ENCODE peak calls at places on chromosome 1, in five cellular contexts. E is thoracic aorta, A is cardiac muscle cell, N is uterus, Z is breast epithelium. U is an unnamed sample. For H3K9me3 and H3K4me1, the result is how much of the 10 kb centered on the place peaks cover.

GRCh38 chr1:201212461-201213055 is 21.9 kb downstream of the IGFN1 start:
- DNase-seq in N (no peak), A (no peak), E (no peak), Z (no peak), U (peak)

GRCh38 chr1:63946866-63947491 is 173.2 kb downstream of the ROR1 start:
- DNase-seq in N (no peak), A (no peak), Z (no peak), E (peak), U (no peak)

GRCh38 chr1:54547601-54548388 is at the start of gene ACOT11:
- DNase-seq in A (peak), Z (peak), N (peak), E (peak), U (no peak)

GRCh38 chr1:76690784-76691183 is 176.5 kb upstream of the ST6GALNAC5 start:
- DNase-seq in A (no peak), E (no peak), Z (no peak), N (no peak), U (no peak)

GRCh38 chr1:1355376-1355775 is 3.0 kb downstream of the MXRA8 start:
- DNase-seq in E (no peak), Z (no peak), A (peak), N (no peak), U (peak)

GRCh38 chr1:156726549-156727226 is 1.6 kb upstream of the METTL25B start:
- DNase-seq in Z (no peak), A (peak), N (no peak), E (no peak), U (no peak)

GRCh38 chr1:159828916-159829634 is 2.4 kb downstream of the SLAMF8 start:
- DNase-seq in N (no peak), Z (no peak), E (no peak), A (peak), U (no peak)

GRCh38 chr1:152964536-152964935 is 5.9 kb upstream of the SPRR4 start:
- DNase-seq in N (no peak), E (no peak), Z (no peak), A (no peak), U (no peak)

GRCh38 chr1:26277719-26278118 is 2.2 kb upstream of the SH3BGRL3 start:
- DNase-seq in N (no peak), E (no peak), Z (no peak), A (no peak), U (no peak)

GRCh38 chr1:109225248-109226077 is 11.7 kb downstream of the SARS1 start:
- DNase-seq in A (no peak), N (no peak), Z (no peak), E (no peak), U (no peak)

GRCh38 chr1:94637096-94637495 is 95.5 kb upstream of the F3 start:
- DNase-seq in N (no peak), A (no peak), Z (no peak), E (no peak), U (no peak)

GRCh38 chr1:94636625-94637024 is 95.1 kb upstream of the F3 start:
- DNase-seq in N (no peak), Z (no peak), A (no peak), E (no peak), U (no peak)

GRCh38 chr1:94633051-94633450 is 91.5 kb upstream of the F3 start:
- DNase-seq in Z (no peak), E (no peak), A (no peak), N (no peak), U (no peak)

GRCh38 chr1:94640125-94640524 is 98.6 kb upstream of the F3 start:
- DNase-seq in E (no peak), Z (no peak), A (no peak), N (no peak), U (no peak)

GRCh38 chr1:94634977-94635416 is 93.4 kb upstream of the F3 start:
- DNase-seq in N (no peak), A (no peak), Z (no peak), E (no peak), U (no peak)
- H3K9me3 ChIP-seq in N (under half), A (under half), Z (under half), E (under half), U (under half)

GRCh38 chr1:119712342-119713038 is 756 bp downstream of the PHGDH start:
- DNase-seq in E (peak), Z (peak), A (peak), N (peak), U (peak)
- H3K27ac ChIP-seq in E (peak), Z (peak), A (peak), N (peak), U (peak)

DNA sequence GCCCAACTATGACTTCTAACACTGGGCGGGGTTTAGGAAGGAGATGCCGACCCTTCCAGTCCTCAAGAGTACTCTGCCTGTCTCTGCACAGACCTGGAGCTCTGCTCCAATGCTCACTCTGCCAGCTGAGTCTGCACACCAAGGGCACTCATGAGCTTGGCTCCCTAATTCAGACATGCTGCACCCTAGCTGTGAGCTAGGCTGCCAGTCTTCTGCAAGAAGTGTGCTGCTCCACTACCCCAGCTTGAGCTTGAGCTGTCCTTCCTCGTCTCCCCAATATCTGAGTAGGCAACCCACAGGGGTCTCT is 13.2 kb downstream of the TP53BP2 start:
- DNase-seq in N (no peak), Z (no peak), E (no peak), A (peak), U (no peak)
- H3K4me1 ChIP-seq in N (under half), Z (under half), E (half or more), A (half or more), U (under half)

DNA sequence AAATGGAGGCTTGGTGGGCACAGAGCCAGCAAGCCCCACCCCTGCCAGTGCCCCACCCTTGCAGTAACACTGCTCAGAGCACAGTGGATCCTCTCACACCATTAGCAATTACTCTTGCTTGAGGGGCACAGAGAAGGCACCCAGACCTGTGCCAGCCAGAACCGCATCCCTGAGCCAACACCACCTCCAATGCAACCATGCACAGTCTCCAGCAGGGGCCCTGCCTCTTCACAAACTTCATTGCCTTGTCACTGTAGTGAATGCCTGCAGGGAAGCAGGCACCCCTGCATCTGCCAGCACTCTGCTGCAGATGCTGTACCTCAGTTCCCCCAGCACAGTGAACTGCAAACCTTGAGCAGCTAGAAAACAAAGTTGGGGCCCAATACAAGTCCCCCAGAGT is 474.7 kb upstream of the BEND5 start:
- DNase-seq in E (no peak), Z (no peak), N (no peak), A (no peak), U (no peak)
- H3K9me3 ChIP-seq in E (under half), Z (under half), N (under half), A (under half), U (under half)

DNA sequence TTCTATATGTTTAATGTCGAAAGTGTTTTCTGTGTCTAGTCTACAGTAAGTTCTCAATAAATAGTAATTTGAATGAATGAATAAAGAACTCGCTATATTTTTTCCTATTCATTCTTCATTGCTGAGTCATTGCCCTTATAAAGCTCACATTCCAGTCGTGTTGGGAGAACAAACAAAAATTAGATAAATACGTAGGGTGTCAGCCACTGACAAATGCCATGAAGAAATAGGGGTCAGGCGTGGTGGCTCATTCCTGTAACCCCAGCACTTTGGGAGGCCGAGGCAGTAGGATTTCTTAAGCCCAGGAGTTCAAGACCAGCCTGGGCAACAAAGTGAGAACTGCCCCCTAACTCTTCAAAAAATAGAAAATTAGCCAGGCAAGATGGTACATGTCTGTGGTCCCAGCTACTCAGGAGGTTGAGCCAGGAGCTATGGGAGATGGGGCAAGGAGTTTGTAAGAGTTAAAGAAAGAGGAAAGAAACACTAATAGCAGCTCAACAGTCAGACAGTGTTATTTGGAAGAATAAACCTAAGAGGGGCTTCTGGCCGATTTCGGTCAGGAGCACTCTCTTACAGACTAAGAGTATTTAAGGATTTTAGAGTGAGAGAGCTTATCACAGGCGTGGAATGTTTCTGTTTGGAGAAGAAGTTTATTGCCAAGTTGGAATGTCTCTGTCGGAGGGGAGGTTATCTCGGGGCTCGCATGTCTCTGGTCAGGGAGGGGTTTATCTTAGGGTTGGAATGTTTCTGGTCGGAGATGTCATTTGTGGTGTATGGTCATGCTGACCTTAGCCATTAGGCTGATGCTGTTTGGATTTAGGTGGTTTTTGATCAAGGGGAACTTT is 1.8 kb upstream of the CHML start:
- DNase-seq in Z (no peak), A (no peak), E (no peak), N (no peak), U (peak)
- H3K27ac ChIP-seq in Z (no peak), A (no peak), E (no peak), N (no peak), U (peak)